ENCODE peak calls at places on chromosomes 13 and 19, in nine cellular contexts. E is adrenal gland; Q is NCI-H2107; M is progenitor cell of endocrine pancreas; L is posterior vena cava; D is fibroblast of lung; F is lower lobe of right lung; I is Caco-2; K is effector memory CD4-positive, alpha-beta T cell. J is an unnamed sample.

GRCh38 chr19:28049875-28050274 is 1163.1 kb downstream of the UQCRFS1 start:
- DNase-seq in E (no peak), Q (no peak), M (no peak), L (no peak), D (no peak), F (no peak), I (no peak), K (no peak), J (no peak)

GRCh38 chr13:108315955-108316354 is 46.4 kb downstream of the TNFSF13B start:
- DNase-seq in E (no peak), Q (no peak), M (no peak), L (no peak), D (no peak), F (no peak), I (no peak), K (no peak), J (no peak)

GRCh38 chr13:73984949-73985691 is 149.1 kb downstream of the KLF12 start:
- DNase-seq in E (no peak), Q (no peak), M (no peak), L (no peak), D (no peak), F (no peak), I (no peak), K (peak; percentile 15), J (no peak)

GRCh38 chr13:26628706-26629105 is 71.2 kb downstream of the WASF3 start:
- DNase-seq in E (no peak), Q (no peak), M (no peak), L (no peak), D (peak; percentile 42), F (no peak), I (no peak), K (no peak), J (no peak)

GRCh38 chr19:8088752-8089663 is 36.4 kb downstream of the CCL25 start:
- DNase-seq in E (no peak), Q (no peak), M (no peak), L (no peak), D (no peak), F (no peak), I (no peak), K (no peak), J (no peak)

GRCh38 chr19:41904118-41904870 is 21.3 kb downstream of the ARHGEF1 start:
- DNase-seq in E (no peak), Q (peak; percentile 66), M (peak; percentile 45), L (no peak), D (no peak), F (peak; percentile 93), I (peak; percentile 97), K (no peak), J (no peak)

GRCh38 chr19:55119053-55119452 is 1.6 kb upstream of the PPP1R12C start:
- DNase-seq in E (no peak), Q (no peak), M (no peak), L (no peak), D (no peak), F (no peak), I (no peak), K (no peak), J (no peak)

GRCh38 chr19:6501740-6502648 is at the start of gene TUBB4A:
- DNase-seq in E (peak; percentile 70), Q (no peak), M (peak; percentile 39), L (no peak), D (no peak), F (no peak), I (no peak), K (no peak), J (no peak)

GRCh38 chr13:65830411-65831172 is 1399.5 kb downstream of the PCDH9 start:
- DNase-seq in E (no peak), Q (no peak), M (no peak), L (no peak), D (no peak), F (no peak), I (no peak), K (no peak), J (no peak)

GRCh38 chr19:36436531-36436930 is 18.1 kb upstream of the ZFP82 start:
- DNase-seq in E (no peak), Q (no peak), M (no peak), L (no peak), D (no peak), F (no peak), I (no peak), K (no peak), J (no peak)

GRCh38 chr13:110809871-110810486 is 96.5 kb downstream of the ING1 start:
- DNase-seq in E (no peak), Q (no peak), M (no peak), L (no peak), D (no peak), F (no peak), I (no peak), K (no peak), J (no peak)

GRCh38 chr13:33262069-33262487 is 23.5 kb downstream of the STARD13 start:
- DNase-seq in E (peak; percentile 52), Q (no peak), M (no peak), L (no peak), D (no peak), F (no peak), I (no peak), K (no peak), J (no peak)

GRCh38 chr13:51523082-51523518 is 61.2 kb upstream of the WDFY2 start:
- DNase-seq in E (peak; percentile 50), Q (no peak), M (no peak), L (peak; percentile 81), D (peak; percentile 63), F (no peak), I (no peak), K (peak; percentile 5), J (no peak)

GRCh38 chr19:12884926-12885748 is 1.9 kb downstream of the KLF1 start:
- DNase-seq in E (peak; percentile 57), Q (peak; percentile 81), M (peak; percentile 79), L (peak; percentile 92), D (peak; percentile 46), F (peak; percentile 94), I (peak; percentile 87), K (peak; percentile 78), J (no peak)

GRCh38 chr19:46861691-46862503 is 1.1 kb downstream of the ARHGAP35 start:
- DNase-seq in E (no peak), Q (no peak), M (no peak), L (peak; percentile 80), D (no peak), F (no peak), I (no peak), K (no peak), J (no peak)

GRCh38 chr13:78777973-78778372 is 119.0 kb upstream of the OBI1 start:
- DNase-seq in E (no peak), Q (no peak), M (no peak), L (no peak), D (no peak), F (no peak), I (no peak), K (no peak), J (no peak)

GRCh38 chr13:110455941-110456340 is 105.6 kb downstream of the RAB20 start:
- DNase-seq in E (peak; percentile 83), Q (peak; percentile 61), M (peak; percentile 53), L (peak; percentile 92), D (peak; percentile 70), F (peak; percentile 86), I (peak; percentile 93), K (peak; percentile 4), J (no peak)

GRCh38 chr13:19023115-19023514 is 158.5 kb downstream of the TUBA3C start:
- DNase-seq in E (no peak), Q (no peak), M (no peak), L (no peak), D (no peak), F (no peak), I (no peak), K (no peak), J (no peak)

GRCh38 chr13:94765814-94766213 is 53.5 kb upstream of the SOX21 start:
- DNase-seq in E (no peak), Q (no peak), M (no peak), L (no peak), D (no peak), F (no peak), I (no peak), K (no peak), J (no peak)

GRCh38 chr19:34662919-34663318 is 14.0 kb downstream of the SCGB2B2 start:
- DNase-seq in E (no peak), Q (no peak), M (no peak), L (no peak), D (no peak), F (no peak), I (no peak), K (no peak), J (no peak)

GRCh38 chr19:1431759-1432506 is 6.3 kb upstream of the RPS15 start:
- DNase-seq in E (no peak), Q (no peak), M (no peak), L (no peak), D (no peak), F (no peak), I (no peak), K (no peak), J (no peak)

GRCh38 chr13:19060311-19061002 is 121.2 kb downstream of the TUBA3C start:
- DNase-seq in E (no peak), Q (no peak), M (no peak), L (no peak), D (no peak), F (no peak), I (no peak), K (no peak), J (no peak)

GRCh38 chr13:23678768-23679167 is 108.6 kb downstream of the TNFRSF19 start:
- DNase-seq in E (no peak), Q (no peak), M (no peak), L (no peak), D (no peak), F (no peak), I (no peak), K (no peak), J (no peak)

GRCh38 chr13:46728777-46729176 is 68.2 kb downstream of the ESD start:
- DNase-seq in E (no peak), Q (no peak), M (no peak), L (no peak), D (peak; percentile 5), F (no peak), I (no peak), K (no peak), J (no peak)

GRCh38 chr19:5340637-5341447 is at the start of gene PTPRS:
- DNase-seq in E (peak; percentile 90), Q (peak; percentile 67), M (peak; percentile 85), L (peak; percentile 94), D (peak; percentile 70), F (peak; percentile 69), I (peak; percentile 84), K (peak; percentile 4), J (no peak)

GRCh38 chr19:18002347-18002850 is 5.6 kb upstream of the ARRDC2 start:
- DNase-seq in E (no peak), Q (no peak), M (no peak), L (peak; percentile 89), D (no peak), F (peak; percentile 86), I (no peak), K (no peak), J (no peak)

GRCh38 chr19:49217382-49217781 is 59.8 kb downstream of the TRPM4 start:
- DNase-seq in E (no peak), Q (no peak), M (no peak), L (peak; percentile 37), D (peak; percentile 70), F (no peak), I (no peak), K (no peak), J (no peak)